ENCODE peak calls at places on chromosomes 5 and 9, in four cellular contexts. V is right cardiac atrium, E is T-helper 1 cell, O is pancreas. D is an unnamed sample.

GRCh38 chr9:97475079-97475478 is 26.4 kb upstream of the TMOD1 start:
- DNase-seq in V (no peak), E (no peak), O (no peak), D (no peak)

GRCh38 chr5:180645609-180646204 is 3.7 kb downstream of the FLT4 start:
- DNase-seq in V (no peak), E (no peak), O (no peak), D (no peak)

GRCh38 chr9:127853312-127854168 is 918 bp downstream of the ENG start:
- DNase-seq in V (no peak), E (no peak), O (peak; percentile 15), D (peak; percentile 69)

GRCh38 chr5:114412509-114413171 is 50.8 kb downstream of the KCNN2 start:
- DNase-seq in V (no peak), E (no peak), O (no peak), D (no peak)

GRCh38 chr9:36164361-36164760 is 4.8 kb upstream of the CCIN start:
- DNase-seq in V (no peak), E (no peak), O (no peak), D (peak; percentile 59)

GRCh38 chr9:136784249-136784996 is 6.7 kb upstream of the TMEM141 start:
- DNase-seq in V (no peak), E (no peak), O (no peak), D (no peak)

GRCh38 chr9:1129382-1129781 is 79.2 kb downstream of the DMRT2 start:
- DNase-seq in V (no peak), E (no peak), O (no peak), D (no peak)

GRCh38 chr5:9505215-9505614 is 40.7 kb downstream of the SEMA5A start:
- DNase-seq in V (no peak), E (no peak), O (no peak), D (no peak)

GRCh38 chr5:133295520-133295919 is 243.7 kb downstream of the HSPA4 start:
- DNase-seq in V (no peak), E (no peak), O (no peak), D (no peak)

GRCh38 chr5:152514827-152515397 is 109.8 kb upstream of the NMUR2 start:
- DNase-seq in V (no peak), E (no peak), O (no peak), D (no peak)

GRCh38 chr5:81749186-81749561 is 1.7 kb downstream of the SSBP2 start:
- DNase-seq in V (no peak), E (no peak), O (no peak), D (no peak)

GRCh38 chr9:119197858-119198607 is 171.2 kb downstream of the BRINP1 start:
- DNase-seq in V (no peak), E (no peak), O (no peak), D (no peak)

GRCh38 chr9:83154821-83155220 is 91.9 kb upstream of the RASEF start:
- DNase-seq in V (no peak), E (no peak), O (peak; percentile 31), D (no peak)